ENCODE peak calls at places on chromosomes 7 and 10, in five cellular contexts. R is nephron progenitor cell; I is stimulated activated CD8-positive, alpha-beta memory T cell treated with anti-CD3 and anti-CD28 coated beads, Interleukin-2, amount 100 ng/mL, for 48 hours; N is bronchial epithelial cell; Y is neural progenitor cell. C is an unnamed sample.
A peak's percentile ranks its signal among the peaks of the same experiment; 100 is the strongest.

GRCh38 chr7:55594414-55594813 is 22.1 kb upstream of the VOPP1 start:
- DNase-seq in R (no peak), I (no peak), N (no peak), Y (no peak), C (no peak)

GRCh38 chr10:29328988-29329387 is 40.1 kb downstream of the LYZL1 start:
- DNase-seq in R (no peak), I (no peak), N (no peak), Y (no peak), C (no peak)

GRCh38 chr7:104929921-104930320 is 84.1 kb upstream of the KMT2E start:
- DNase-seq in R (no peak), I (no peak), N (peak; percentile 92), Y (no peak), C (no peak)

GRCh38 chr7:65722361-65722792 is 150.5 kb upstream of the VKORC1L1 start:
- DNase-seq in R (peak; percentile 62), I (peak; percentile 43), N (peak; percentile 32), Y (peak; percentile 62), C (no peak)

GRCh38 chr10:46232666-46233065 is 54.1 kb upstream of the ANTXRL start:
- DNase-seq in R (no peak), I (no peak), N (no peak), Y (no peak), C (no peak)

GRCh38 chr10:107686095-107686494 is 521.6 kb upstream of the SORCS1 start:
- DNase-seq in R (no peak), I (no peak), N (no peak), Y (no peak), C (no peak)

GRCh38 chr7:147279516-147279915 is 1162.9 kb downstream of the CNTNAP2 start:
- DNase-seq in R (no peak), I (no peak), N (no peak), Y (peak; percentile 12), C (no peak)

GRCh38 chr10:4829954-4830353 is 3.9 kb downstream of the AKR1E2 start:
- DNase-seq in R (no peak), I (no peak), N (no peak), Y (no peak), C (no peak)

GRCh38 chr7:81937091-81937490 is 167.2 kb upstream of the HGF start:
- DNase-seq in R (no peak), I (no peak), N (peak; percentile 20), Y (no peak), C (no peak)

GRCh38 chr10:13945760-13946460 is 359.1 kb downstream of the PRPF18 start:
- DNase-seq in R (peak; percentile 47), I (no peak), N (peak; percentile 11), Y (no peak), C (peak; percentile 35)

GRCh38 chr10:70672993-70673928 is 955 bp downstream of the ADAMTS14 start:
- DNase-seq in R (no peak), I (no peak), N (peak; percentile 56), Y (no peak), C (peak; percentile 93)

GRCh38 chr7:114502454-114503254 is 88.0 kb downstream of the FOXP2 start:
- DNase-seq in R (no peak), I (no peak), N (peak; percentile 38), Y (no peak), C (peak; percentile 57)

GRCh38 chr7:28409716-28410627 is 2.3 kb upstream of the CREB5 start:
- DNase-seq in R (peak; percentile 63), I (no peak), N (no peak), Y (peak; percentile 75), C (peak; percentile 49)

GRCh38 chr7:24024689-24025088 is 259.3 kb upstream of the NPY start:
- DNase-seq in R (peak; percentile 7), I (no peak), N (no peak), Y (peak; percentile 6), C (no peak)

GRCh38 chr10:89515031-89515841 is 20.2 kb downstream of the SLC16A12 start:
- DNase-seq in R (no peak), I (no peak), N (peak; percentile 78), Y (no peak), C (peak; percentile 65)

GRCh38 chr7:97819161-97819560 is 53.0 kb downstream of the ASNS start:
- DNase-seq in R (no peak), I (no peak), N (peak; percentile 5), Y (peak; percentile 6), C (no peak)

GRCh38 chr7:63057265-63057664 is 941.4 kb upstream of the ZNF722 start:
- DNase-seq in R (no peak), I (no peak), N (no peak), Y (no peak), C (no peak)

GRCh38 chr10:119254355-119254754 is 47.0 kb downstream of the GRK5 start:
- DNase-seq in R (no peak), I (no peak), N (no peak), Y (no peak), C (no peak)

GRCh38 chr7:389911-390601 is 100.1 kb downstream of the FOXL3 start:
- DNase-seq in R (no peak), I (no peak), N (no peak), Y (no peak), C (no peak)

GRCh38 chr10:132708441-132708840 is 77.5 kb downstream of the NKX6-2 start:
- DNase-seq in R (no peak), I (no peak), N (no peak), Y (no peak), C (no peak)

GRCh38 chr7:27840314-27840713 is 100.4 kb downstream of the TAX1BP1 start:
- DNase-seq in R (no peak), I (no peak), N (no peak), Y (no peak), C (no peak)

GRCh38 chr7:140079121-140079536 is 16.4 kb upstream of the PARP12 start:
- DNase-seq in R (peak; percentile 42), I (no peak), N (no peak), Y (peak; percentile 87), C (peak; percentile 27)

GRCh38 chr7:76280408-76280807 is 22.1 kb upstream of the HSPB1 start:
- DNase-seq in R (peak; percentile 38), I (no peak), N (no peak), Y (peak; percentile 57), C (no peak)

GRCh38 chr10:67241435-67241834 is 315.6 kb downstream of the LRRTM3 start:
- DNase-seq in R (no peak), I (no peak), N (no peak), Y (no peak), C (no peak)

GRCh38 chr10:71693377-71693776 is 26.2 kb downstream of the C10orf105 start:
- DNase-seq in R (no peak), I (no peak), N (peak; percentile 33), Y (no peak), C (no peak)

GRCh38 chr10:79159785-79160184 is 91.0 kb downstream of the ZMIZ1 start:
- DNase-seq in R (no peak), I (no peak), N (no peak), Y (no peak), C (no peak)

GRCh38 chr10:119595715-119596515 is 849 bp downstream of the TIAL1 start:
- DNase-seq in R (peak; percentile 41), I (peak; percentile 58), N (no peak), Y (peak; percentile 35), C (peak; percentile 6)

GRCh38 chr10:73910401-73910763 is 550 bp upstream of the PLAU start:
- DNase-seq in R (no peak), I (no peak), N (peak; percentile 37), Y (peak; percentile 58), C (no peak)

GRCh38 chr10:114405011-114405350 is 679 bp upstream of the AFAP1L2 start:
- DNase-seq in R (no peak), I (no peak), N (peak; percentile 34), Y (no peak), C (no peak)

GRCh38 chr10:95574649-95575365 is 13.6 kb upstream of the SORBS1 start:
- DNase-seq in R (no peak), I (no peak), N (no peak), Y (no peak), C (no peak)

GRCh38 chr7:43785425-43785824 is 26.9 kb downstream of the BLVRA start:
- DNase-seq in R (no peak), I (no peak), N (peak; percentile 90), Y (no peak), C (peak; percentile 86)

GRCh38 chr7:1919539-1920265 is 249.6 kb downstream of the ELFN1 start:
- DNase-seq in R (no peak), I (no peak), N (no peak), Y (no peak), C (no peak)

GRCh38 chr10:20466731-20467130 is 430.4 kb downstream of the NEBL start:
- DNase-seq in R (no peak), I (no peak), N (peak; percentile 63), Y (no peak), C (peak; percentile 82)

GRCh38 chr7:146864644-146865043 is 748.0 kb downstream of the CNTNAP2 start:
- DNase-seq in R (no peak), I (no peak), N (no peak), Y (peak; percentile 2), C (no peak)

GRCh38 chr7:2008101-2008935 is 224.4 kb downstream of the MAD1L1 start:
- DNase-seq in R (peak; percentile 1), I (no peak), N (no peak), Y (no peak), C (no peak)

GRCh38 chr7:130095812-130096211 is 25.5 kb downstream of the KLHDC10 start:
- DNase-seq in R (no peak), I (no peak), N (peak; percentile 53), Y (no peak), C (no peak)

GRCh38 chr10:132752961-132753360 is 33.0 kb downstream of the NKX6-2 start:
- DNase-seq in R (no peak), I (no peak), N (no peak), Y (no peak), C (no peak)

GRCh38 chr10:3774814-3775670 is 10.0 kb downstream of the KLF6 start:
- DNase-seq in R (no peak), I (no peak), N (peak; percentile 92), Y (no peak), C (peak; percentile 32)

GRCh38 chr7:49520971-49521370 is 252.5 kb upstream of the VWC2 start:
- DNase-seq in R (no peak), I (no peak), N (no peak), Y (no peak), C (no peak)

GRCh38 chr10:122140477-122140902 is 130.6 kb upstream of the BTBD16 start:
- DNase-seq in R (no peak), I (no peak), N (peak; percentile 73), Y (no peak), C (peak; percentile 43)

C was measured in NCI-H226.